ENCODE peak calls at places on chromosomes 12 and 14, in four cellular contexts. A is hippocampal formation, W is Daoy, L is Calu3. B is an unnamed sample.

GRCh38 chr12:24081581-24081980 is 132.1 kb upstream of the SOX5 start:
- DNase-seq in A (no peak), W (no peak), L (no peak), B (no peak)

GRCh38 chr12:41932470-41932991 is 212.1 kb downstream of the GXYLT1 start:
- DNase-seq in A (peak; percentile 76), W (peak; percentile 47), L (peak; percentile 38), B (peak; percentile 49)

GRCh38 chr12:121417847-121418246 is 17.9 kb downstream of the RNF34 start:
- DNase-seq in A (no peak), W (no peak), L (no peak), B (no peak)

GRCh38 chr12:108567974-108568652 is 5.7 kb downstream of the ISCU start:
- DNase-seq in A (no peak), W (no peak), L (no peak), B (no peak)

GRCh38 chr14:63860146-63860545 is 7.3 kb downstream of the SYNE2 start:
- DNase-seq in A (no peak), W (no peak), L (no peak), B (no peak)

GRCh38 chr12:3821441-3821840 is 51.8 kb downstream of the PARP11 start:
- DNase-seq in A (no peak), W (no peak), L (no peak), B (no peak)

GRCh38 chr14:78673845-78674244 is 503.7 kb downstream of the NRXN3 start:
- DNase-seq in A (no peak), W (no peak), L (no peak), B (no peak)

GRCh38 chr12:122021822-122022392 is at the start of gene BCL7A:
- DNase-seq in A (peak; percentile 51), W (peak; percentile 78), L (peak; percentile 69), B (no peak)

GRCh38 chr14:77268989-77269595 is 1.9 kb downstream of the NGB start:
- DNase-seq in A (no peak), W (no peak), L (no peak), B (peak; percentile 89)

GRCh38 chr12:79252358-79253075 is 387.9 kb downstream of the SYT1 start:
- DNase-seq in A (no peak), W (peak; percentile 53), L (no peak), B (no peak)

GRCh38 chr12:24838531-24838950 is 110.4 kb downstream of the BCAT1 start:
- DNase-seq in A (no peak), W (no peak), L (no peak), B (no peak)

GRCh38 chr14:101954501-101954900 is 9.9 kb upstream of the DYNC1H1 start:
- DNase-seq in A (no peak), W (no peak), L (no peak), B (no peak)

GRCh38 chr14:80906946-80907345 is 34.6 kb downstream of the CEP128 start:
- DNase-seq in A (no peak), W (no peak), L (no peak), B (no peak)

GRCh38 chr12:94983321-94983720 is 20.2 kb downstream of the NDUFA12 start:
- DNase-seq in A (no peak), W (no peak), L (no peak), B (no peak)

GRCh38 chr12:43318002-43318401 is 234.0 kb downstream of the ADAMTS20 start:
- DNase-seq in A (no peak), W (no peak), L (no peak), B (no peak)

GRCh38 chr12:87511371-87511770 is 517.8 kb downstream of the C12orf50 start:
- DNase-seq in A (no peak), W (no peak), L (no peak), B (no peak)

GRCh38 chr12:109888179-109889020 is 8.1 kb upstream of the GLTP start:
- DNase-seq in A (no peak), W (peak; percentile 86), L (no peak), B (no peak)

GRCh38 chr14:75418779-75419768 is 8.7 kb upstream of the JDP2 start:
- DNase-seq in A (no peak), W (no peak), L (peak; percentile 13), B (no peak)

GRCh38 chr12:93502802-93503623 is 35.7 kb downstream of the MRPL42 start:
- DNase-seq in A (peak; percentile 46), W (no peak), L (peak; percentile 61), B (no peak)

GRCh38 chr12:22530-23201 is 43.9 kb upstream of the IQSEC3 start:
- DNase-seq in A (no peak), W (no peak), L (no peak), B (no peak)

GRCh38 chr12:39502657-39503056 is 59.7 kb upstream of the KIF21A start:
- DNase-seq in A (no peak), W (no peak), L (no peak), B (no peak)